ENCODE peak calls at places on chromosome 17, in four cellular contexts. N is cerebellar cortex, Y is substantia nigra, C is KG1. S is an unnamed sample.

GRCh38 chr17:61410100-61410551 is 10.5 kb downstream of the TBX2 start:
- DNase-seq in N (no peak), Y (no peak), C (no peak), S (no peak)

GRCh38 chr17:74345433-74346241 is 16.0 kb downstream of the BTBD17 start:
- DNase-seq in Y (no peak), C (no peak), N (no peak), S (no peak)

GRCh38 chr17:7011415-7011814 is 1.0 kb upstream of the RNASEK start:
- DNase-seq in C (no peak), Y (no peak), N (no peak), S (no peak)

GRCh38 chr17:61400786-61401279 is 1.2 kb downstream of the TBX2 start:
- DNase-seq in Y (no peak), C (no peak), N (no peak), S (no peak)

GRCh38 chr17:45230787-45231480 is 9.2 kb downstream of the FMNL1 start:
- DNase-seq in Y (no peak), N (no peak), C (no peak), S (no peak)

GRCh38 chr17:41734139-41734948 is at the start of gene HAP1:
- DNase-seq in C (no peak), N (peak), Y (peak), S (no peak)

GRCh38 chr17:4980644-4981216 is 6.7 kb downstream of the CAMTA2 start:
- DNase-seq in N (peak), Y (no peak), C (no peak), S (peak)

GRCh38 chr17:62792122-62792800 is 15.9 kb downstream of the MARCHF10 start:
- DNase-seq in N (no peak), C (no peak), Y (no peak), S (peak)

GRCh38 chr17:78979780-78980623 is at the start of gene LGALS3BP:
- DNase-seq in N (peak), Y (peak), C (no peak), S (peak)

GRCh38 chr17:30191072-30191471 is 44.4 kb downstream of the SLC6A4 start:
- DNase-seq in N (no peak), Y (no peak), C (no peak), S (no peak)

GRCh38 chr17:77501751-77502625 is 361.2 kb downstream of the SEC14L1 start:
- DNase-seq in C (no peak), Y (no peak), N (no peak), S (no peak)

S was measured in amniotic stem cell.